ENCODE peak calls at places on chromosomes 13 and 19, in ten cellular contexts. B is RWPE2, C is AG04449, S is cardiac fibroblast, M is left ventricle myocardium inferior, G is fibroblast of pulmonary artery, X is IMR-90, N is LNCaP clone FGC, W is fibroblast of the aortic adventitia, O is NB4. Z is an unnamed sample.

GRCh38 chr13:111339366-111340143 is 19.1 kb downstream of the TEX29 start:
- DNase-seq in B (no peak), C (no peak), S (no peak), M (no peak), G (no peak), X (no peak), N (no peak), W (no peak), O (no peak), Z (no peak)

GRCh38 chr19:42132851-42133528 is 744 bp upstream of the POU2F2 start:
- DNase-seq in B (no peak), C (no peak), S (peak), M (peak), G (no peak), X (no peak), N (no peak), W (peak), O (peak), Z (peak)

GRCh38 chr13:63184693-63185092 is 1769.0 kb upstream of the PCDH20 start:
- DNase-seq in B (no peak), C (no peak), S (peak), M (no peak), G (peak), X (peak), N (no peak), W (peak), O (no peak), Z (no peak)

GRCh38 chr13:106599875-106600797 is 32.2 kb upstream of the ARGLU1 start:
- DNase-seq in B (no peak), C (peak), S (peak), M (no peak), G (peak), X (peak), N (no peak), W (peak), O (no peak), Z (no peak)

GRCh38 chr19:52248256-52248655 is 21.1 kb upstream of the ZNF766 start:
- DNase-seq in B (no peak), C (no peak), S (peak), M (peak), G (peak), X (peak), N (peak), W (peak), O (peak), Z (no peak)

GRCh38 chr19:41422955-41423354 is 4.2 kb downstream of the B3GNT8 start:
- DNase-seq in B (no peak), C (no peak), S (no peak), M (no peak), G (no peak), X (no peak), N (no peak), W (no peak), O (no peak), Z (no peak)

GRCh38 chr13:75635101-75635620 is 969 bp upstream of the LMO7 start:
- DNase-seq in B (no peak), C (no peak), S (no peak), M (no peak), G (no peak), X (no peak), N (no peak), W (peak), O (peak), Z (no peak)

GRCh38 chr19:30255783-30256509 is 116.2 kb upstream of the ZNF536 start:
- DNase-seq in B (no peak), C (no peak), S (no peak), M (no peak), G (no peak), X (no peak), N (no peak), W (no peak), O (no peak), Z (no peak)

GRCh38 chr13:34025746-34026145 is 207.8 kb downstream of the RFC3 start:
- DNase-seq in B (no peak), C (no peak), S (peak), M (no peak), G (peak), X (peak), N (no peak), W (peak), O (no peak), Z (no peak)

GRCh38 chr13:65582160-65582559 is 1648.0 kb downstream of the PCDH9 start:
- DNase-seq in B (no peak), C (no peak), S (no peak), M (no peak), G (no peak), X (no peak), N (no peak), W (no peak), O (no peak), Z (no peak)

GRCh38 chr13:29436721-29437250 is 158.7 kb downstream of the SLC7A1 start:
- DNase-seq in B (no peak), C (no peak), S (no peak), M (no peak), G (no peak), X (no peak), N (no peak), W (no peak), O (no peak), Z (no peak)

GRCh38 chr19:30326076-30326710 is 46.0 kb upstream of the ZNF536 start:
- DNase-seq in B (no peak), C (no peak), S (no peak), M (peak), G (no peak), X (no peak), N (no peak), W (no peak), O (no peak), Z (no peak)

GRCh38 chr13:78238911-78239310 is 320.3 kb upstream of the EDNRB start:
- DNase-seq in B (no peak), C (no peak), S (no peak), M (no peak), G (peak), X (no peak), N (no peak), W (no peak), O (peak), Z (no peak)

GRCh38 chr19:19224852-19225494 is 13.2 kb downstream of the NCAN start:
- DNase-seq in B (no peak), C (no peak), S (peak), M (peak), G (peak), X (peak), N (peak), W (peak), O (peak), Z (peak)

GRCh38 chr13:42055500-42056085 is 7.1 kb downstream of the DGKH start:
- DNase-seq in B (no peak), C (no peak), S (no peak), M (no peak), G (no peak), X (no peak), N (no peak), W (no peak), O (no peak), Z (no peak)

GRCh38 chr13:105990256-105990958 is 545.1 kb downstream of the EFNB2 start:
- DNase-seq in B (no peak), C (no peak), S (no peak), M (no peak), G (peak), X (peak), N (no peak), W (no peak), O (no peak), Z (no peak)

DNA sequence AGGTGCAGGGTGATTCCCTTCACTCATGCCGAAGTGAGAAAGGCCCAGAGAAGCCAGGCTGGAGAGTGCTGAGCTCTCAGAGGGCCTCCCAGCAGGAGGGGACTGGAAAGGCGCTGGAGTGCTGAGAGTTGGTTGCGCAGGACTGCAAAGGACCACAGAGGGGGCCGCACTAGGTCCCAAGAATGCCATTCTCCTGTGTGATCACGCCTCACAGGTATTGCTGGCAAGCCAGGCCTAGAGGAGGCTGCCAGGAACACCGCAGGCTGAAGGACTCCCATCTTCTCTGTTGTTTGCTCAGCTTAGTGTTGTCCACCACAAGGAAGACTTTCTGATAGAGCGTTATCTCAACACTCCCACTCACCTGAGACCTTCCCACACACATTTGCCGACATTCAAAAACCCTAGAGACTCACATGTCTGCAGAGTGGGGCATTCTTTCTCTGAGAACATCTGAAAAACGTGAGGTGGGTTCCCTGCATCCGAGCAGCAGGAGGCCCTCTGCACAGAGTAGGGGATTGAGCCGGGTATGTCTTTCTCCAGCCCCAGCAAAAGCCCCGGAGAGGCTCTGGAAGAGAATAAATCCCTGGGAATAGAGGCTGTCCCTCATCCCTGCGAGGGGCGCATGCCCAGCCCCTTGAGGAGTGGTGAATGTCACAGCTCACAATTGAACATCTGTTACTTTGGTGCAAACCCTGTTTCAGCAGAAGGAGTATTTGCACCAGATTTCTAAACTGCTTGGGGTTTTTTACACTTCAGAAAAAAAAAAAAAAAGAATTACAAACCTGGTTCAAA is 164.8 kb downstream of the FGF14 start:
- DNase-seq in B (no peak), C (no peak), S (no peak), M (no peak), G (no peak), X (no peak), N (no peak), W (no peak), O (no peak), Z (no peak)
- H3K4me3 ChIP-seq in B (no peak), C (no peak), S (no peak), M (no peak), G (no peak), X (no peak), N (no peak), W (no peak), O (no peak), Z (no peak)

DNA sequence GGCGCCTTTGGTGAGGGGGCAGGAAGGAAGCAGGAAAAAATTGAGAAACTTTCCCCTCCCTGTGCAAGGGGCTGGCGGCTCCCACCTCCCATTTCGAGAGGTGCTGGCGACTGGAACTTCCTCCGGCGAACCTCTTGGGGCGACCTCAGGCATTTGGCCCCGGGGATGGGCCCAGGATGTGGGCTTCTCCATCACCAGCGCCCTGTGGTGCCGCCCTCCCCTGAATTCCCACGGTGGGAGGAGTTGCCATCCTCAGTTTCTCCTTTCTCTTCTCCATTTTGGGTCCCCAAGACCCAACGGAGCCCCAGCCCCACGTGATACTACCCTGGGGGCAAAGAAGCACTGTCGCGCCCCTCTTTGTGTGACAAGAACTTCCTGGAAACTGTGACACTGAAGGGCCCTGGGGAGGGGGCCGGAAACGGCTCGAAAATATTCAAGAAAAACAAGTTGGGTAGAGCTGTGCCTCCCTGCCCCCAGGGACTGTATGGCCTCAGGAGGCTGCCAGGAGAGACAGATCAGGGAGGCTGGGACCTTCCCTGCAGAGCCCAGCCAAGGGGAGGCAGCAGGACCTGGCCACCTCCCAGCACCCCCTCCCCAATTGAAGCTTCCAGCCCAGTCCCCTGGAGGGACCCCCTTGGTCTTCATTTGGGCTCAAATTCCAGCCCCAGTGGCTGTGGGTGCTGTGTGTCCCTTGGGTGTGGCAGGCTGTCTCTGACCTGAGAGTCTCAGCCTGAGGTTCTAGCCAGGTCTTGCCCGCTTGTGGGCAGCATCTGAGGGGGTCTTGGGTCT is 16.2 kb upstream of the AP1M2 start:
- DNase-seq in B (no peak), C (no peak), S (peak), M (peak), G (no peak), X (no peak), N (no peak), W (no peak), O (peak), Z (peak)
- TF ChIP-seq CTCF in B (no peak), C (no peak), S (no peak), M (peak), G (no peak), X (no peak), N (no peak), W (no peak), O (peak), Z (no peak)

DNA sequence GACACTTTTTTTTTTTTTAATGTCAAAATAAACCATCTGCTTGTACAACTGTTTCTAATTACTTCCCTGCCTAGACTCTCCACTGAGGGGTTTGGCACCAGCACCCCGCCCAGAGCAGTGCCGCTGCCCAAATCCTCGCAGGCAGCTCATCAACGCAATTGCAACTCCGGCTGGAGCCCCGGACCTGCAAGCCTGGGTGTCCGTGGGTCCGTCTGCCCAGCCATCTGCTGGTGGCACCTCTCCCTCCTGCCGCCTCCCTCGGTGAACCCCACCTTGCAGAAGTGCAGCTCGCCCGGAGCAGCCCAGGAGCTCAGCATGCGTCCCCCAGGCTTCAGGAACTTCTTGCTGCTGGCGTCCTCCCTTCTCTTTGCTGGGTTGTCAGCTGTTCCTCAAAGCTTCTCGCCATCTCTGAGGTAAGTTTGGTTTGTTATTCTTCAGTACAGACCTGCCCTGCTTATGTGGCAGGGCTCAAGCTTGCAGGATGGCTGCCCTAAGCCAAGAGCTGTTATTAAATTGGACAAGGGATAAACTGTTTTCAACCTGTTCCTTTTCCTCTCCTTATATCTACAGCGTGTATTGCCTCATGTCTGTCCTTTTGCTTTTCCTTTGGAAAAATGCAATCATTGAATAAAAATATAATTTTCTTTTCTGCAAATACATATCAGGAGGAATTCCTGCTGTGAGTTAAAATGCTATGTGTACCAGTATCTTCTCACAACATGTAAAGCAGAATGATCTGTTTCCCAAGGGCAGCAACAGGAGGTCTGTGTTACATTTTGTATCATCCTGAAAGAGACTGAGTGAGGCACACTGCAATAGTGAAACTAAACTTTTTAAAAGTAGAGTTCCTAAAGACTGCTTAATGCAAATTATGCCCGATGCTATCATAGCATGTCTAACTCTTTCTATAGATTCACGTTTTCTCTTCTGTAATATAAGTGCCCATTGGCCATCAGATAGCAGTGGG is at the start of gene ITGBL1:
- DNase-seq in B (peak), C (no peak), S (peak), M (peak), G (peak), X (peak), N (no peak), W (peak), O (no peak), Z (peak)
- H3K4me3 ChIP-seq in B (peak), C (peak), S (peak), M (peak), G (peak), X (peak), N (peak), W (peak), O (no peak), Z (peak)

GRCh38 chr13:39815345-39816111 is 160.1 kb downstream of the COG6 start:
- DNase-seq in B (no peak), C (no peak), S (peak), M (no peak), G (peak), X (no peak), N (no peak), W (peak), O (no peak), Z (no peak)
- TF ChIP-seq CTCF in B (no peak), C (no peak), S (no peak), M (peak), G (peak), X (no peak), N (no peak), W (peak), O (no peak), Z (no peak)

GRCh38 chr19:2454962-2455409 is 1.8 kb downstream of the LMNB2 start:
- DNase-seq in B (no peak), C (no peak), S (no peak), M (no peak), G (no peak), X (no peak), N (no peak), W (no peak), O (no peak), Z (no peak)
- H3K4me3 ChIP-seq in B (peak), C (peak), S (peak), M (no peak), G (peak), X (no peak), N (peak), W (peak), O (no peak), Z (peak)

GRCh38 chr19:5679289-5680082 is 830 bp downstream of the MICOS13 start:
- DNase-seq in B (no peak), C (no peak), S (no peak), M (no peak), G (no peak), X (no peak), N (no peak), W (no peak), O (peak), Z (no peak)

GRCh38 chr19:5681446-5682292 is 842 bp downstream of the HSD11B1L start:
- DNase-seq in B (no peak), C (no peak), S (no peak), M (no peak), G (no peak), X (no peak), N (no peak), W (no peak), O (no peak), Z (no peak)

GRCh38 chr19:5680083-5680436 is 256 bp downstream of the MICOS13 start:
- DNase-seq in B (no peak), C (no peak), S (no peak), M (no peak), G (peak), X (peak), N (no peak), W (no peak), O (no peak), Z (no peak)

GRCh38 chr19:5682293-5682592 is 1.4 kb downstream of the HSD11B1L start:
- DNase-seq in B (no peak), C (no peak), S (no peak), M (no peak), G (no peak), X (no peak), N (no peak), W (no peak), O (no peak), Z (no peak)

DNA sequence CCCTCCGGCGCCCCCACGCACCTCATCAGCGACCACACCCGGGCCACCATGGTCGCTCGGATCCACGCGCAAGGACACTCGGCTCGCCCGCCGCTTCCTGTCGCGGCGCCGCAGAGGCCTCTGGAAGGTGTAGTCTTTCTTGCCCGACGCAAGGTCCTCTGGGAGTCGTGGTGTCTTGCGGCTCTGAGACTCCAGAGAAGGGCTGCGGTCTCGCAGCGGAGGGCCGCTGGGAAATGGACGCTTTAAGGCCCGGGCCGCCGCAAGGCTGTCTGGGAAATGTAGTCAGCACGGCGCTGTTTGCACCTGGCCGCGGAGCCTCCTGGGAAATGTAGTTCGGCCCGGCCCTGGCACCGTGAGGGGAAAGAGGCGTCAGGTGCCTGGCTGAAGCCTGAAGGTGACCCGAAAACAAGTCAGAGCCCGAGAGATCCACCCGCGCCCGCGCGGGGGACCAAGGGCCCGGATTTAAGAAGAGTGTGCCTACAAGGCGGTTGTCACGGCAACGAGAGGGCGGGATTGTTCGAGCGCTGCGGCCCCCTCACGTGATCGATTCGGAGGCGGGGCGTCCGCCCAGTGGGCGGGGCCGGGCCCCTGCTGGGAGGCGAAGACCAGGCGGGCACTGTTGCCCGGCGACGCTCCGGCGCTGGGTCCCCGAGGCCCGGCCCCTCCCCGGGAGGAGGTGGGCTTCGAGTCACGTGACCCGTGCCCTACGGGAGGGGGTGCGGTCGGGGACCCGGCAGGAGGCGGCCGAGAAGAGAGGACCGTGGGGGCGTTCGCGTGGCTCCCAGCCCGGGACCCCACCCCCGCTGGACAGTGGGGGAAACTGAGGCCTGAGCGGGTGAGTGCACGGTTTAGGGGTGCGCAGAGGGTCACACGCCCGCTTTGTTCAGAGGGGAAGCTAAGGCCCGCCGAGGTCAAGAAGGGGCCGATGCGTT is at the start of the genes HSD11B1L and MICOS13:
- DNase-seq in B (peak), C (peak), S (peak), M (peak), G (peak), X (peak), N (peak), W (peak), O (peak), Z (peak)
- TF ChIP-seq CTCF in B (no peak), C (no peak), S (no peak), M (no peak), G (no peak), X (no peak), N (no peak), W (no peak), O (no peak), Z (no peak)